ENCODE peak calls at places on chromosomes 6 and 20, in seven cellular contexts. One of them, this sample, is unnamed.

GRCh38 chr6:32954983-32955802 is 2.3 kb upstream of the HLA-DMA start:
- DNase-seq in ovary: no peak
- DNase-seq in uterus: no peak
- DNase-seq in brain microvascular endothelial cell: no peak
- DNase-seq in fibroblast of lung: no peak
- DNase-seq in HCT116: no peak
- DNase-seq in prostate gland: no peak
- DNase-seq in this sample: no peak

GRCh38 chr6:124099520-124099919 is 295.9 kb downstream of the NKAIN2 start:
- DNase-seq in prostate gland: no peak
- DNase-seq in uterus: no peak
- DNase-seq in ovary: no peak
- DNase-seq in brain microvascular endothelial cell: no peak
- DNase-seq in HCT116: no peak
- DNase-seq in fibroblast of lung: no peak
- DNase-seq in this sample: no peak

GRCh38 chr20:45011108-45011526 is 44.8 kb downstream of the STK4 start:
- DNase-seq in ovary: peak; percentile 43
- DNase-seq in fibroblast of lung: peak; percentile 84
- DNase-seq in uterus: peak; percentile 40
- DNase-seq in HCT116: peak; percentile 36
- DNase-seq in prostate gland: peak; percentile 46
- DNase-seq in brain microvascular endothelial cell: peak; percentile 80
- DNase-seq in this sample: peak; percentile 58

GRCh38 chr6:3114377-3114776 is 4.1 kb upstream of the BPHL start:
- DNase-seq in HCT116: no peak
- DNase-seq in ovary: no peak
- DNase-seq in prostate gland: no peak
- DNase-seq in brain microvascular endothelial cell: no peak
- DNase-seq in fibroblast of lung: no peak
- DNase-seq in uterus: no peak
- DNase-seq in this sample: no peak

GRCh38 chr20:56630506-56631317 is 1.6 kb downstream of the TFAP2C start:
- DNase-seq in brain microvascular endothelial cell: no peak
- DNase-seq in ovary: no peak
- DNase-seq in fibroblast of lung: peak; percentile 48
- DNase-seq in HCT116: no peak
- DNase-seq in prostate gland: peak; percentile 24
- DNase-seq in uterus: no peak
- DNase-seq in this sample: no peak

GRCh38 chr6:53793318-53793975 is 1.4 kb upstream of the LRRC1 start:
- DNase-seq in prostate gland: peak; percentile 81
- DNase-seq in fibroblast of lung: peak; percentile 68
- DNase-seq in brain microvascular endothelial cell: peak; percentile 60
- DNase-seq in uterus: peak; percentile 28
- DNase-seq in ovary: peak; percentile 51
- DNase-seq in HCT116: peak; percentile 68
- DNase-seq in this sample: peak; percentile 48

GRCh38 chr20:24763386-24764026 is 185.6 kb upstream of the CST7 start:
- DNase-seq in uterus: no peak
- DNase-seq in HCT116: no peak
- DNase-seq in ovary: no peak
- DNase-seq in prostate gland: no peak
- DNase-seq in fibroblast of lung: no peak
- DNase-seq in brain microvascular endothelial cell: no peak
- DNase-seq in this sample: no peak

GRCh38 chr6:169783971-169784930 is 32.8 kb downstream of the ERMARD start:
- DNase-seq in HCT116: no peak
- DNase-seq in prostate gland: no peak
- DNase-seq in ovary: no peak
- DNase-seq in uterus: no peak
- DNase-seq in fibroblast of lung: peak; percentile 53
- DNase-seq in brain microvascular endothelial cell: no peak
- DNase-seq in this sample: no peak

GRCh38 chr20:41862476-41862875 is 244.3 kb upstream of the CHD6 start:
- DNase-seq in ovary: no peak
- DNase-seq in HCT116: no peak
- DNase-seq in fibroblast of lung: no peak
- DNase-seq in uterus: no peak
- DNase-seq in brain microvascular endothelial cell: no peak
- DNase-seq in prostate gland: no peak
- DNase-seq in this sample: no peak

GRCh38 chr20:25220021-25220730 is 24.7 kb downstream of the ENTPD6 start:
- DNase-seq in HCT116: no peak
- DNase-seq in brain microvascular endothelial cell: no peak
- DNase-seq in prostate gland: no peak
- DNase-seq in uterus: no peak
- DNase-seq in fibroblast of lung: no peak
- DNase-seq in ovary: no peak
- DNase-seq in this sample: peak; percentile 98

DNA sequence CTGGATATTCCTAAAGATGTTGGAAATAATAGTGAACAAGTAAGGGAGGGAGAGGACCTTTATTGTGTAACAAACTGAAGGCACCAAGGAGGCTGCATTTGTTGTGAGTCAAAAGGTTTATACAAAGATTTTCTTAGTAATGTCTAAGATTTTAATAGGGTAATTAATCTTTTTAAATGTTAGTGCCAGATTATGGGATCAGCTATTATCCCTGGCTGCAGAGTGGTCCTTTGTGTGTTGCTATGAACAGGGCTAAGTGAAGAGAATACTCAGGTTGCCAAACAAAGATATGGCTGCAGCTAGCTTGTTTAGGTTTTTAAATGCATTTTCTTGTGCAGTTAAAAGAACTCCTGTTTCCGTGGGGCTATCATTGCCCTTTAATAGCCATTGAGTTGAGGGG is 226.4 kb downstream of the RNF144B start:
- DNase-seq in ovary: no peak
- DNase-seq in brain microvascular endothelial cell: no peak
- DNase-seq in prostate gland: no peak
- DNase-seq in uterus: no peak
- DNase-seq in HCT116: no peak
- DNase-seq in fibroblast of lung: no peak
- DNase-seq in this sample: no peak
- H3K4me3 ChIP-seq in ovary: no peak overlapping the region
- H3K4me3 ChIP-seq in brain microvascular endothelial cell: no peak overlapping the region
- H3K4me3 ChIP-seq in prostate gland: no peak overlapping the region
- H3K4me3 ChIP-seq in uterus: no peak overlapping the region
- H3K4me3 ChIP-seq in HCT116: no peak overlapping the region
- H3K4me3 ChIP-seq in fibroblast of lung: no peak overlapping the region
- H3K4me3 ChIP-seq in this sample: no peak overlapping the region

GRCh38 chr20:11540558-11540957 is 377.1 kb upstream of the BTBD3 start:
- DNase-seq in brain microvascular endothelial cell: no peak
- DNase-seq in fibroblast of lung: no peak
- DNase-seq in HCT116: no peak
- DNase-seq in ovary: no peak
- DNase-seq in prostate gland: no peak
- DNase-seq in uterus: no peak
- DNase-seq in this sample: no peak

GRCh38 chr20:11542645-11543044 is 375.0 kb upstream of the BTBD3 start:
- DNase-seq in brain microvascular endothelial cell: no peak
- DNase-seq in ovary: no peak
- DNase-seq in HCT116: no peak
- DNase-seq in fibroblast of lung: no peak
- DNase-seq in uterus: no peak
- DNase-seq in prostate gland: no peak
- DNase-seq in this sample: no peak

GRCh38 chr20:11549172-11550117 is 368.2 kb upstream of the BTBD3 start:
- DNase-seq in HCT116: no peak
- DNase-seq in ovary: no peak
- DNase-seq in fibroblast of lung: no peak
- DNase-seq in brain microvascular endothelial cell: no peak
- DNase-seq in prostate gland: no peak
- DNase-seq in uterus: no peak
- DNase-seq in this sample: no peak

DNA sequence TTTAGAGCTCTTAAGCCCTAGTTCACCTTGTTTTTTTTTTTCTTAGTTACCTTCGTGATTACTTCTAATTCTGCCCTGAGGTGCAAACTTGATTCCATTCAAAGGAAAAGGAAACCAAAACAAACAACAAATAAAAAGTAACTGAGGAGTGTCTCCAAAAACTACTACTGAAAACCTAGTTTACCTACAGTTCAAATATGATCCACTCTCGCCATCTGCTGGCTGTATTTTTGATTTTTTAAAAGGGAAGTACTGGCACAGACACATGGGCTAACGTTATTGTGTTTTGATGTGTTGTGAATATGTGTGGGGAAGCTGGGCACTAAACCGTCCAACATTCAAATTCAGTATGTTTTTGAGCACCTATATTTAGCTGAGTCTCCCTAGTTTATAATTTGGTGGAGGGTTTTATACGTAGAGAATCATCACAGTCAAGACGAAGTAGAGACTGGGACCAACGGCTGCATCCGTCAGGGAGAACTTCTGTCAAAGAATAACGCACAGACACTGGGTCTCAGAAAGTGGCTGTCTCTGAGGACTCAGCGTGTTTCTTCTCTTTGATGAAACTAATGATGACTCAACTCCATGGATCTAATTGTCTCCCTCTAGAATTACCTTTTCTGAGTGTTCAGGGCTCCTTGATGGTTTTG is 373.5 kb upstream of the BTBD3 start:
- DNase-seq in fibroblast of lung: peak; percentile 56
- DNase-seq in prostate gland: peak; percentile 75
- DNase-seq in uterus: peak; percentile 24
- DNase-seq in brain microvascular endothelial cell: peak; percentile 76
- DNase-seq in HCT116: peak; percentile 64
- DNase-seq in ovary: no peak
- DNase-seq in this sample: peak; percentile 72
- H3K27ac ChIP-seq in fibroblast of lung: no peak overlapping the region
- H3K27ac ChIP-seq in prostate gland: no peak overlapping the region
- H3K27ac ChIP-seq in uterus: peak overlapping the region; percentile 24
- H3K27ac ChIP-seq in brain microvascular endothelial cell: no peak overlapping the region
- H3K27ac ChIP-seq in HCT116: no peak overlapping the region
- H3K27ac ChIP-seq in ovary: no peak overlapping the region
- H3K27ac ChIP-seq in this sample: no peak overlapping the region

DNA sequence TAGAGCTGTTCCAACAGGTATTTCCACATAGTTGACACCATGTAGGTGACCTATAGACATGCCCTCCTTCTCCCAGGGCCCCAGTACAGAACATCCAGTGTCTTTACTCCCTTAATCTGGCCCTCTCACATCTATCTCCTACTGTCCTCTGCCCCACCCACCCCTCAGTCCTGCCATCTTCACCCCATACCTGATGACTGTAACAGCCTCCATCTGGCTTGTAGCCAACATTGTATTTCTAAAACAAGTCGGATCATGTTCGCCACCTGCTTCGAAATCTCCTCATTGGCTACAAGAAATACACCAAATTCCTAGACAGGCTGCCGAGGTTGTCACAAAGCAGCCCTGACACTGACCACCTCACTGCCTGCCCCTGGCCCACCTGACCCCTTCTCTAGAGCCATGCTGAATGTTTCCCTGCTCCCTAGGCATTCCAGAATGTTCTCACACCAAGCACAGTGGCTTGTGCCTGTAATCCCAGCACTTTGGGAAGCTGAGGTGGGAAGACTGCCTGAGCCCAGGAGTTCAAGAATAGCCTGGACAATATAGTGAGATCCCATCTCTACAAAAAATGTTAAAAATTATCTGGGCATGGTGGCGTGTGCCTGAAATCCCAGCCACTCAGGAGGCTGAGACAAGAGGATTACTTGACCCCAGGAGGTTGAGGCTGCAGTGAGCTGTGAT is 6.0 kb downstream of the ZC3H12D start:
- DNase-seq in brain microvascular endothelial cell: no peak
- DNase-seq in fibroblast of lung: no peak
- DNase-seq in uterus: no peak
- DNase-seq in HCT116: no peak
- DNase-seq in prostate gland: no peak
- DNase-seq in ovary: no peak
- DNase-seq in this sample: no peak
- H3K4me3 ChIP-seq in brain microvascular endothelial cell: no peak overlapping the region
- H3K4me3 ChIP-seq in fibroblast of lung: no peak overlapping the region
- H3K4me3 ChIP-seq in uterus: no peak overlapping the region
- H3K4me3 ChIP-seq in HCT116: no peak overlapping the region
- H3K4me3 ChIP-seq in prostate gland: no peak overlapping the region
- H3K4me3 ChIP-seq in ovary: no peak overlapping the region
- H3K4me3 ChIP-seq in this sample: no peak overlapping the region

GRCh38 chr6:139540276-139540675 is 165.8 kb upstream of the CITED2 start:
- DNase-seq in brain microvascular endothelial cell: peak; percentile 48
- DNase-seq in ovary: no peak
- DNase-seq in HCT116: no peak
- DNase-seq in uterus: no peak
- DNase-seq in fibroblast of lung: peak; percentile 71
- DNase-seq in prostate gland: no peak
- DNase-seq in this sample: peak; percentile 17
- H3K27ac ChIP-seq in brain microvascular endothelial cell: peak overlapping the region; percentile 92
- H3K27ac ChIP-seq in ovary: no peak overlapping the region
- H3K27ac ChIP-seq in HCT116: no peak overlapping the region
- H3K27ac ChIP-seq in uterus: peak overlapping the region; percentile 62
- H3K27ac ChIP-seq in fibroblast of lung: peak overlapping the region; percentile 85
- H3K27ac ChIP-seq in prostate gland: no peak overlapping the region
- H3K27ac ChIP-seq in this sample: peak overlapping the region; percentile 87

DNA sequence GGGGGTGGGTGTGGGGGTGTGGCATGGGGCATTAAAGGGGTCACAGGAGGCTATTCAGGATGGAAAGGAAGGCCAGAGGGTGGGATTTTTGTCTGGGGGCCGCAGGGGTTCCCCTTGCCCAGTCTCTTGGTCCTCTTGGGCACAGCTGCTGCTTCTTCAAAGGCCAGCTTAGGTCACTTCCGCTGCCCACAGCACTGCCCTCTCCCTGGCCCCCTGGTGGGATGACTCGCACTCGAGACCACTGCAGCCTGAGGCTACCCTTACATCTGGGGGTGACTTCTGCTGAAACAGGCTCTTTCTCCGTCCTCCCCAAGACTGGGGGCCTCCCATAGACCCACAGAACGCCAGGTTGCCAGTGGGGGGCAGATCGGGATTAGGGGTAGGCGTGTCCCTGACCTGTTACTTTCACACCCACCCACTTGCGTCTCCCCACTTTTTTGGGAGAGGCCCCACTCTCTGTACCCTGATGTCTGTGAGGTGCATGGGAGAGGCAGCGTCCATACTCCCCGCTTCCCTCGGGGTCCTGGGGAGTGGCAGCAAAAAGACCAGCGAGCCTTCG is 1.3 kb downstream of the LKAAEAR1 start:
- DNase-seq in ovary: no peak
- DNase-seq in prostate gland: no peak
- DNase-seq in HCT116: no peak
- DNase-seq in brain microvascular endothelial cell: no peak
- DNase-seq in uterus: no peak
- DNase-seq in fibroblast of lung: no peak
- DNase-seq in this sample: no peak
- H3K4me3 ChIP-seq in ovary: no peak overlapping the region
- H3K4me3 ChIP-seq in prostate gland: peak overlapping the region; percentile 50
- H3K4me3 ChIP-seq in HCT116: peak overlapping the region; percentile 20
- H3K4me3 ChIP-seq in brain microvascular endothelial cell: peak overlapping the region; percentile 29
- H3K4me3 ChIP-seq in uterus: no peak overlapping the region
- H3K4me3 ChIP-seq in fibroblast of lung: peak overlapping the region; percentile 36
- H3K4me3 ChIP-seq in this sample: no peak overlapping the region

DNA sequence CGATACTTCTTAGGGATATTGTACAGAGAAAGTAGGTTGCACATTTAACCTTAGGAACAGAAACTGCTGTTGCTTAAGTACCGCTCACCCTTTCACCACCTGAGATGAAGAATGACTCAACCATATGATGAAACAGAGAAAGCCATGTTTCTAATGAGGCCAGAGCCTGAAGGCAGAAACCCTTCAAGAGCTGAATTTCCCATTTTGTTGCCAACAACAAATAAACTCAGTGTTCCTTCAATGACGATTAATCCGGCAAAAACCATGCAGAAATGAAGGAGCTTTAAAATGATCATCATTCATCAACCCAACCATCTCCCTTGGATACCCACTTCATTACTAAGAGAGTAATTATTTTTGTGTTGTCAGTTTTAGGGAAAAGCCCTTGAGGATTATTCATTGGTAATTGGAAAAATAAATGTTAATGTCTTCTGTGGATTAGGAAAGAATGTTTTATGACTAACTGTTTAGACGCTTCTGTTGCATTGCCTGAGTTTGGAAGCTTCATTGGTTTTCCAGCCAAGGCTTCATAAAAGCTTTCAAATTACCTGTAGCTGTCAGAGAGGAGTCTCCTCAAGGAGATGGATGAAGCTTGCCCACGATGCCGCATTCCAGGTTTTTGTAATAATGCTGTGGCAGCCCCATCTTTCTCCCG is 112.1 kb upstream of the IYD start:
- DNase-seq in ovary: no peak
- DNase-seq in brain microvascular endothelial cell: no peak
- DNase-seq in HCT116: no peak
- DNase-seq in prostate gland: no peak
- DNase-seq in fibroblast of lung: peak; percentile 88
- DNase-seq in uterus: no peak
- DNase-seq in this sample: no peak
- H3K27ac ChIP-seq in ovary: no peak overlapping the region
- H3K27ac ChIP-seq in brain microvascular endothelial cell: no peak overlapping the region
- H3K27ac ChIP-seq in HCT116: no peak overlapping the region
- H3K27ac ChIP-seq in prostate gland: no peak overlapping the region
- H3K27ac ChIP-seq in fibroblast of lung: no peak overlapping the region
- H3K27ac ChIP-seq in uterus: no peak overlapping the region
- H3K27ac ChIP-seq in this sample: no peak overlapping the region